ENCODE peak calls at places on chromosomes 6 and 20, in seven cellular contexts. K is AG04449, P is uterus, F is T-helper 22 cell, O is GM23338, L is iPS DF 19.7, W is HEK293T. H is an unnamed sample.

GRCh38 chr6:17705428-17705777 is 1.3 kb downstream of the NUP153 start:
- DNase-seq in K (no peak), P (peak; percentile 55), F (no peak), O (no peak), L (no peak), W (peak; percentile 44), H (peak; percentile 52)

GRCh38 chr6:24981385-24981758 is 45.6 kb upstream of the RIPOR2 start:
- DNase-seq in K (no peak), P (no peak), F (no peak), O (peak; percentile 85), L (peak; percentile 83), W (no peak), H (no peak)

GRCh38 chr6:17417817-17418216 is 24.4 kb downstream of the CAP2 start:
- DNase-seq in K (peak; percentile 96), P (no peak), F (no peak), O (peak; percentile 76), L (peak; percentile 73), W (no peak), H (peak; percentile 61)

GRCh38 chr6:31842056-31842455 is 14.5 kb downstream of the HSPA1B start:
- DNase-seq in K (no peak), P (no peak), F (no peak), O (no peak), L (no peak), W (no peak), H (no peak)

GRCh38 chr20:63461364-63461763 is 11.1 kb downstream of the KCNQ2 start:
- DNase-seq in K (no peak), P (no peak), F (no peak), O (peak; percentile 69), L (no peak), W (peak; percentile 39), H (no peak)

GRCh38 chr20:36832791-36833190 is 43.1 kb upstream of the TLDC2 start:
- DNase-seq in K (no peak), P (no peak), F (no peak), O (no peak), L (no peak), W (no peak), H (no peak)

GRCh38 chr6:42742116-42742894 is 3.6 kb downstream of the TBCC start:
- DNase-seq in K (no peak), P (no peak), F (no peak), O (no peak), L (no peak), W (no peak), H (no peak)

GRCh38 chr6:11921017-11921438 is 91.1 kb upstream of the HIVEP1 start:
- DNase-seq in K (peak; percentile 86), P (no peak), F (no peak), O (no peak), L (no peak), W (peak; percentile 35), H (peak; percentile 92)

GRCh38 chr6:83381949-83382348 is 48.9 kb downstream of the ME1 start:
- DNase-seq in K (no peak), P (no peak), F (no peak), O (no peak), L (no peak), W (no peak), H (no peak)

GRCh38 chr6:5671604-5672559 is 334.8 kb downstream of the NRN1 start:
- DNase-seq in K (no peak), P (no peak), F (no peak), O (peak; percentile 39), L (no peak), W (no peak), H (no peak)

GRCh38 chr6:110859335-110859792 is 15.2 kb upstream of the AMD1 start:
- DNase-seq in K (no peak), P (no peak), F (no peak), O (peak; percentile 23), L (no peak), W (no peak), H (no peak)

GRCh38 chr6:15791401-15792137 is 128.7 kb upstream of the DTNBP1 start:
- DNase-seq in K (no peak), P (no peak), F (no peak), O (no peak), L (no peak), W (no peak), H (no peak)

GRCh38 chr20:14997791-14998190 is 660.4 kb upstream of the FLRT3 start:
- DNase-seq in K (no peak), P (no peak), F (no peak), O (no peak), L (no peak), W (no peak), H (no peak)

GRCh38 chr6:140909156-140909555 is 1223.6 kb upstream of the GJE1 start:
- DNase-seq in K (no peak), P (no peak), F (no peak), O (no peak), L (no peak), W (no peak), H (no peak)

H was measured in amniotic stem cell.